ENCODE peak calls at places on chromosome 3, in ten cellular contexts. J, O, G, U, M, C, P, E, W and T are unnamed samples.

GRCh38 chr3:28347374-28348285 is 891 bp upstream of the ZCWPW2 start:
- DNase-seq in J (no peak), O (no peak), G (no peak), U (peak; percentile 16), M (no peak), C (peak; percentile 9), P (no peak), E (peak; percentile 4), W (no peak), T (peak; percentile 62)

GRCh38 chr3:13688824-13689223 is 139.9 kb downstream of the FBLN2 start:
- DNase-seq in J (no peak), O (no peak), G (no peak), U (no peak), M (no peak), C (no peak), P (no peak), E (no peak), W (no peak), T (no peak)

GRCh38 chr3:194671511-194671899 is 486 bp downstream of the LSG1 start:
- DNase-seq in J (peak; percentile 49), O (no peak), G (no peak), U (peak; percentile 63), M (no peak), C (peak; percentile 53), P (no peak), E (peak; percentile 37), W (no peak), T (no peak)

GRCh38 chr3:170154569-170155143 is 26.9 kb downstream of the PHC3 start:
- DNase-seq in J (no peak), O (no peak), G (no peak), U (no peak), M (no peak), C (no peak), P (no peak), E (no peak), W (no peak), T (no peak)

GRCh38 chr3:188214442-188214841 is 60.5 kb downstream of the LPP start:
- DNase-seq in J (no peak), O (no peak), G (no peak), U (no peak), M (no peak), C (no peak), P (no peak), E (peak; percentile 25), W (no peak), T (no peak)

GRCh38 chr3:161316006-161316689 is 55.2 kb downstream of the SPTSSB start:
- DNase-seq in J (no peak), O (no peak), G (no peak), U (peak; percentile 53), M (no peak), C (no peak), P (no peak), E (peak; percentile 66), W (no peak), T (no peak)

GRCh38 chr3:90080988-90081387 is 973.6 kb downstream of the EPHA3 start:
- DNase-seq in J (no peak), O (no peak), G (no peak), U (no peak), M (no peak), C (no peak), P (no peak), E (no peak), W (no peak), T (no peak)

GRCh38 chr3:107600784-107601183 is 78.0 kb downstream of the BBX start:
- DNase-seq in J (no peak), O (no peak), G (no peak), U (peak; percentile 19), M (no peak), C (no peak), P (no peak), E (peak; percentile 12), W (no peak), T (no peak)

GRCh38 chr3:164897335-164897734 is 181.0 kb downstream of the SI start:
- DNase-seq in J (no peak), O (no peak), G (no peak), U (no peak), M (no peak), C (peak; percentile 62), P (no peak), E (no peak), W (no peak), T (no peak)

GRCh38 chr3:16239776-16240175 is 25.0 kb downstream of the DPH3 start:
- DNase-seq in J (no peak), O (no peak), G (no peak), U (no peak), M (no peak), C (no peak), P (no peak), E (no peak), W (no peak), T (no peak)

GRCh38 chr3:50493086-50493485 is 10.3 kb downstream of the CACNA2D2 start:
- DNase-seq in J (no peak), O (no peak), G (no peak), U (no peak), M (no peak), C (no peak), P (no peak), E (no peak), W (no peak), T (no peak)

GRCh38 chr3:116453676-116454346 is 8.5 kb upstream of the LSAMP start:
- DNase-seq in J (no peak), O (no peak), G (no peak), U (no peak), M (no peak), C (peak; percentile 49), P (no peak), E (no peak), W (no peak), T (no peak)

GRCh38 chr3:107199962-107200465 is 177.2 kb upstream of the CCDC54 start:
- DNase-seq in J (no peak), O (no peak), G (no peak), U (no peak), M (no peak), C (no peak), P (no peak), E (no peak), W (no peak), T (no peak)

GRCh38 chr3:45210308-45211038 is 15.6 kb downstream of the TMEM158 start:
- DNase-seq in J (peak; percentile 88), O (peak; percentile 52), G (peak; percentile 48), U (peak; percentile 76), M (peak; percentile 19), C (no peak), P (peak; percentile 58), E (peak; percentile 80), W (peak; percentile 91), T (no peak)

GRCh38 chr3:107285197-107285596 is 92.0 kb upstream of the CCDC54 start:
- DNase-seq in J (no peak), O (no peak), G (no peak), U (no peak), M (no peak), C (no peak), P (no peak), E (peak; percentile 5), W (no peak), T (no peak)

GRCh38 chr3:161348791-161349400 is 22.4 kb downstream of the SPTSSB start:
- DNase-seq in J (no peak), O (no peak), G (no peak), U (peak; percentile 22), M (no peak), C (no peak), P (no peak), E (peak; percentile 83), W (no peak), T (no peak)

GRCh38 chr3:129360705-129361460 is 67.6 kb downstream of the EFCAB12 start:
- DNase-seq in J (no peak), O (no peak), G (no peak), U (no peak), M (no peak), C (no peak), P (no peak), E (peak; percentile 27), W (peak; percentile 37), T (no peak)

GRCh38 chr3:184337315-184337714 is at the start of gene FAM131A:
- DNase-seq in J (no peak), O (no peak), G (no peak), U (no peak), M (no peak), C (no peak), P (no peak), E (peak; percentile 61), W (no peak), T (no peak)

GRCh38 chr3:119751423-119751822 is 30.5 kb upstream of the NR1I2 start:
- DNase-seq in J (no peak), O (no peak), G (no peak), U (no peak), M (no peak), C (no peak), P (no peak), E (no peak), W (no peak), T (no peak)

GRCh38 chr3:171163724-171164465 is 137.4 kb upstream of the SLC2A2 start:
- DNase-seq in J (no peak), O (no peak), G (no peak), U (peak; percentile 77), M (no peak), C (no peak), P (no peak), E (peak; percentile 16), W (no peak), T (no peak)

GRCh38 chr3:148880681-148881080 is 15.6 kb downstream of the CPA3 start:
- DNase-seq in J (no peak), O (no peak), G (no peak), U (peak; percentile 31), M (no peak), C (peak; percentile 39), P (no peak), E (peak; percentile 21), W (no peak), T (no peak)

GRCh38 chr3:113574213-113574612 is 41.9 kb downstream of the SIDT1 start:
- DNase-seq in J (no peak), O (no peak), G (no peak), U (no peak), M (no peak), C (no peak), P (no peak), E (no peak), W (no peak), T (no peak)

GRCh38 chr3:107993771-107994170 is 97.1 kb downstream of the CD47 start:
- DNase-seq in J (no peak), O (no peak), G (no peak), U (peak; percentile 66), M (no peak), C (no peak), P (no peak), E (peak; percentile 80), W (no peak), T (no peak)

GRCh38 chr3:156037356-156037755 is 83.0 kb upstream of the KCNAB1 start:
- DNase-seq in J (no peak), O (no peak), G (no peak), U (peak; percentile 25), M (no peak), C (peak; percentile 90), P (no peak), E (no peak), W (no peak), T (no peak)

GRCh38 chr3:25403890-25404460 is 24.1 kb upstream of the RARB start:
- DNase-seq in J (no peak), O (no peak), G (no peak), U (no peak), M (no peak), C (no peak), P (no peak), E (no peak), W (no peak), T (no peak)

GRCh38 chr3:188390775-188391443 is 237.0 kb downstream of the LPP start:
- DNase-seq in J (no peak), O (no peak), G (no peak), U (no peak), M (no peak), C (no peak), P (no peak), E (no peak), W (no peak), T (no peak)

GRCh38 chr3:125116311-125117069 is 60.7 kb upstream of the HEG1 start:
- DNase-seq in J (peak; percentile 14), O (no peak), G (no peak), U (peak; percentile 83), M (peak; percentile 79), C (no peak), P (no peak), E (peak; percentile 88), W (no peak), T (peak; percentile 87)

GRCh38 chr3:183151086-183151485 is 11.4 kb downstream of the LAMP3 start:
- DNase-seq in J (no peak), O (no peak), G (no peak), U (no peak), M (no peak), C (no peak), P (no peak), E (no peak), W (no peak), T (no peak)